ENCODE peak calls at places on chromosomes 6 and 20, in eight cellular contexts. N, F, V, Q, O, E, S and K are unnamed samples.

GRCh38 chr6:107712523-107713213 is 111.4 kb downstream of the SCML4 start:
- DNase-seq in N (peak; percentile 14), F (peak; percentile 16), V (no peak), Q (no peak), O (no peak), E (no peak), S (peak; percentile 81), K (no peak)

GRCh38 chr6:42239333-42239732 is 21.7 kb upstream of the MRPS10 start:
- DNase-seq in N (no peak), F (no peak), V (no peak), Q (no peak), O (no peak), E (no peak), S (no peak), K (no peak)

GRCh38 chr20:16049478-16050093 is 523.7 kb downstream of the KIF16B start:
- DNase-seq in N (no peak), F (no peak), V (no peak), Q (no peak), O (no peak), E (no peak), S (no peak), K (no peak)

GRCh38 chr6:119096683-119097310 is 18.3 kb upstream of the FAM184A start:
- DNase-seq in N (peak; percentile 5), F (peak; percentile 90), V (peak; percentile 78), Q (no peak), O (no peak), E (no peak), S (peak; percentile 63), K (no peak)

GRCh38 chr6:47261191-47261590 is 48.5 kb downstream of the TNFRSF21 start:
- DNase-seq in N (no peak), F (no peak), V (no peak), Q (no peak), O (no peak), E (no peak), S (no peak), K (no peak)

GRCh38 chr20:33554914-33555420 is 65.1 kb downstream of the CBFA2T2 start:
- DNase-seq in N (peak; percentile 79), F (no peak), V (no peak), Q (peak; percentile 16), O (no peak), E (peak; percentile 82), S (peak; percentile 95), K (peak; percentile 78)

GRCh38 chr20:38805958-38806854 is 709 bp downstream of the PPP1R16B start:
- DNase-seq in N (no peak), F (no peak), V (peak; percentile 81), Q (peak; percentile 55), O (no peak), E (peak; percentile 16), S (no peak), K (no peak)

GRCh38 chr20:50151034-50151743 is 2.3 kb downstream of the PEDS1 start:
- DNase-seq in N (no peak), F (no peak), V (no peak), Q (no peak), O (no peak), E (no peak), S (peak; percentile 72), K (no peak)

GRCh38 chr6:44023586-44024454 is 103.4 kb downstream of the MRPL14 start:
- DNase-seq in N (no peak), F (peak; percentile 66), V (no peak), Q (no peak), O (no peak), E (no peak), S (no peak), K (no peak)

GRCh38 chr6:101397199-101397598 is 3.7 kb downstream of the GRIK2 start:
- DNase-seq in N (no peak), F (no peak), V (no peak), Q (no peak), O (no peak), E (no peak), S (peak; percentile 50), K (peak; percentile 30)

GRCh38 chr6:158742988-158743651 is 76.0 kb downstream of the EZR start:
- DNase-seq in N (no peak), F (no peak), V (no peak), Q (no peak), O (no peak), E (no peak), S (no peak), K (no peak)

GRCh38 chr6:161844804-161845203 is 570.9 kb upstream of the AGPAT4 start:
- DNase-seq in N (no peak), F (no peak), V (no peak), Q (no peak), O (no peak), E (no peak), S (no peak), K (no peak)

GRCh38 chr20:16596991-16597390 is 23.7 kb upstream of the KIF16B start:
- DNase-seq in N (no peak), F (no peak), V (no peak), Q (no peak), O (no peak), E (no peak), S (no peak), K (no peak)

GRCh38 chr20:63238491-63239126 is 2.9 kb downstream of the BIRC7 start:
- DNase-seq in N (no peak), F (no peak), V (no peak), Q (no peak), O (no peak), E (no peak), S (no peak), K (no peak)

GRCh38 chr20:62875419-62876355 is 14.1 kb upstream of the TCFL5 start:
- DNase-seq in N (peak; percentile 81), F (peak; percentile 93), V (peak; percentile 95), Q (no peak), O (no peak), E (peak; percentile 97), S (peak; percentile 86), K (peak; percentile 91)

GRCh38 chr6:5282191-5282623 is 20.9 kb downstream of the FARS2 start:
- DNase-seq in N (no peak), F (no peak), V (no peak), Q (no peak), O (no peak), E (no peak), S (no peak), K (no peak)

GRCh38 chr6:106858653-106859092 is 115.9 kb downstream of the CD24 start:
- DNase-seq in N (no peak), F (peak; percentile 78), V (peak; percentile 79), Q (no peak), O (no peak), E (no peak), S (peak; percentile 94), K (no peak)

GRCh38 chr20:16580596-16580995 is 7.3 kb upstream of the KIF16B start:
- DNase-seq in N (no peak), F (no peak), V (no peak), Q (no peak), O (no peak), E (no peak), S (no peak), K (no peak)

GRCh38 chr20:31551581-31552081 is 37.4 kb downstream of the HM13 start:
- DNase-seq in N (no peak), F (no peak), V (no peak), Q (no peak), O (no peak), E (no peak), S (no peak), K (no peak)

GRCh38 chr6:42451146-42451594 is 556 bp downstream of the TRERF1 start:
- DNase-seq in N (no peak), F (no peak), V (no peak), Q (no peak), O (no peak), E (no peak), S (no peak), K (no peak)

GRCh38 chr6:24006246-24006645 is 119.8 kb upstream of the NRSN1 start:
- DNase-seq in N (no peak), F (no peak), V (no peak), Q (no peak), O (no peak), E (no peak), S (no peak), K (no peak)

GRCh38 chr6:170153436-170154319 is 137.2 kb downstream of the DLL1 start:
- DNase-seq in N (no peak), F (no peak), V (no peak), Q (no peak), O (no peak), E (no peak), S (no peak), K (no peak)

GRCh38 chr6:42104095-42104806 is 38.2 kb downstream of the C6orf132 start:
- DNase-seq in N (peak; percentile 32), F (peak; percentile 91), V (no peak), Q (peak; percentile 71), O (peak; percentile 57), E (peak; percentile 77), S (peak; percentile 81), K (peak; percentile 30)

GRCh38 chr6:44104661-44105060 is 22.6 kb downstream of the MRPL14 start:
- DNase-seq in N (no peak), F (peak; percentile 86), V (no peak), Q (no peak), O (no peak), E (no peak), S (peak; percentile 50), K (no peak)

GRCh38 chr6:163741743-163742363 is 327.3 kb downstream of the QKI start:
- DNase-seq in N (no peak), F (peak; percentile 64), V (no peak), Q (no peak), O (no peak), E (no peak), S (no peak), K (no peak)

GRCh38 chr6:141451508-141452353 is 681.0 kb upstream of the GJE1 start:
- DNase-seq in N (peak; percentile 38), F (no peak), V (no peak), Q (no peak), O (no peak), E (no peak), S (peak; percentile 85), K (peak; percentile 2)

GRCh38 chr6:95877480-95877879 is 138.3 kb upstream of the FUT9 start:
- DNase-seq in N (no peak), F (no peak), V (no peak), Q (no peak), O (no peak), E (no peak), S (no peak), K (no peak)

GRCh38 chr6:35019171-35019570 is 122.0 kb downstream of the TCP11 start:
- DNase-seq in N (no peak), F (no peak), V (no peak), Q (no peak), O (no peak), E (no peak), S (no peak), K (no peak)

GRCh38 chr6:43887340-43887858 is 117.4 kb downstream of the VEGFA start:
- DNase-seq in N (no peak), F (no peak), V (no peak), Q (no peak), O (no peak), E (no peak), S (peak; percentile 8), K (no peak)